ENCODE peak calls at places on chromosomes 4 and X, in ten cellular contexts. M is IMR-90, Z is psoas muscle, K is sigmoid colon, B is mucosa of descending colon, X is lung, L is tibial artery, E is lower lobe of right lung, H is PC-3, C is SK-N-SH. D is an unnamed sample. For H3K4me1, the result is how much of the 10 kb centered on the place peaks cover.

GRCh38 chr4:164204434-164204833 is 549.5 kb upstream of the SMIM31 start:
- DNase-seq in M (peak), Z (no peak), K (no peak), B (no peak), X (no peak), L (no peak), E (no peak), H (peak), C (no peak), D (no peak)

GRCh38 chr4:33831667-33832066 is 2412.6 kb downstream of the ARAP2 start:
- DNase-seq in M (peak), Z (no peak), K (no peak), B (no peak), X (no peak), L (no peak), E (no peak), H (peak), C (no peak), D (no peak)

GRCh38 chrX:48493890-48494364 is 14.9 kb upstream of the PORCN start:
- DNase-seq in M (peak), Z (no peak), K (no peak), B (no peak), X (no peak), L (no peak), E (no peak), H (peak), C (no peak), D (no peak)

GRCh38 chr4:101345596-101346311 is 1.6 kb downstream of the PPP3CA start:
- DNase-seq in M (peak), Z (peak), K (peak), B (peak), X (peak), L (peak), E (peak), H (peak), C (peak), D (peak)

GRCh38 chr4:118265312-118266144 is 87.3 kb downstream of the PRSS12 start:
- DNase-seq in M (no peak), Z (no peak), K (no peak), B (peak), X (peak), L (no peak), E (peak), H (no peak), C (peak), D (peak)

GRCh38 chr4:69617083-69617694 is 22.3 kb downstream of the UGT2A2 start:
- DNase-seq in M (peak), Z (no peak), K (no peak), B (no peak), X (no peak), L (no peak), E (no peak), H (peak), C (no peak), D (no peak)

GRCh38 chrX:38233891-38234807 is 13.5 kb upstream of the SRPX start:
- DNase-seq in M (peak), Z (no peak), K (peak), B (no peak), X (no peak), L (peak), E (no peak), H (peak), C (no peak), D (no peak)

GRCh38 chr4:61511716-61512488 is 311.8 kb downstream of the ADGRL3 start:
- DNase-seq in M (peak), Z (no peak), K (no peak), B (no peak), X (no peak), L (no peak), E (no peak), H (peak), C (no peak), D (no peak)

GRCh38 chrX:151988706-151989299 is 14.3 kb upstream of the GABRE start:
- DNase-seq in M (no peak), Z (no peak), K (no peak), B (no peak), X (no peak), L (no peak), E (no peak), H (no peak), C (no peak), D (no peak)

GRCh38 chr4:133467290-133467947 is 318.3 kb downstream of the PCDH10 start:
- DNase-seq in M (no peak), Z (no peak), K (no peak), B (no peak), X (no peak), L (no peak), E (no peak), H (no peak), C (no peak), D (no peak)

GRCh38 chr4:165476214-165477098 is 97.6 kb downstream of the CPE start:
- DNase-seq in M (peak), Z (no peak), K (no peak), B (no peak), X (no peak), L (no peak), E (no peak), H (peak), C (no peak), D (no peak)

GRCh38 chr4:144174401-144175067 is 34.0 kb upstream of the GYPA start:
- DNase-seq in M (peak), Z (no peak), K (no peak), B (no peak), X (no peak), L (no peak), E (no peak), H (peak), C (peak), D (no peak)

GRCh38 chr4:35818520-35818919 is 425.8 kb downstream of the ARAP2 start:
- DNase-seq in M (no peak), Z (no peak), K (no peak), B (no peak), X (no peak), L (no peak), E (no peak), H (peak), C (no peak), D (no peak)

GRCh38 chr4:159248383-159249178 is 145.7 kb downstream of the RAPGEF2 start:
- DNase-seq in M (peak), Z (no peak), K (no peak), B (no peak), X (no peak), L (no peak), E (no peak), H (no peak), C (peak), D (no peak)

GRCh38 chr4:25580633-25581467 is 74.8 kb upstream of the SLC34A2 start:
- DNase-seq in M (no peak), Z (no peak), K (no peak), B (no peak), X (no peak), L (no peak), E (no peak), H (no peak), C (no peak), D (peak)

GRCh38 chr4:88043586-88044340 is 36.3 kb downstream of the PKD2 start:
- DNase-seq in M (no peak), Z (no peak), K (no peak), B (no peak), X (no peak), L (no peak), E (no peak), H (no peak), C (no peak), D (no peak)

GRCh38 chrX:24833695-24834094 is 140.0 kb downstream of the POLA1 start:
- DNase-seq in M (no peak), Z (no peak), K (no peak), B (no peak), X (no peak), L (no peak), E (no peak), H (no peak), C (no peak), D (no peak)
- H3K4me3 ChIP-seq in M (no peak), Z (no peak), K (no peak), B (no peak), X (no peak), L (no peak), E (no peak), H (no peak), C (no peak), D (no peak)

GRCh38 chr4:184460495-184461285 is 13.7 kb downstream of the IRF2 start:
- DNase-seq in M (no peak), Z (no peak), K (no peak), B (no peak), X (no peak), L (no peak), E (no peak), H (no peak), C (peak), D (no peak)
- H3K4me1 ChIP-seq in M (under half), Z (half or more), K (under half), B (under half), X (under half), L (under half), E (under half), H (under half), C (under half), D (under half)

DNA sequence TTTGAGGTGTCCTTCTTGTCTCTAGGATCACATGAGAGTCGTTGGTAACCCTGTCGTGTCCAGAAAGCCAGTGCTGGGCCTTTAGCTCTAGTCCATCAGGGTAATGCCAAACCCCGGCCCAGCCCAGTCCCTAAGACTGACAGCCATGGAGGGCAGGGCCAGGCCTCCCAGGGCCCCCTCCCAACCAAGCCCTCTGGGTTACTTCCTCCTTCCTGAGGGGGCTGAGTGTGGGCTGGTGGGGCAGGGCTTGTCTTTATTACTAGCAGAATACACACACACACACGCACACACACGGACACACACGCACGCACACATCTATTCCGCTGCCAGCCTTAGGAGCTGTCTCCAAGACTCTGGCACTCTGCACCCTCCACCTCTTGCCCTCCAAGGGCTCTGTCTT is 35.6 kb upstream of the CDKN2AIP start:
- DNase-seq in M (no peak), Z (no peak), K (peak), B (peak), X (no peak), L (no peak), E (no peak), H (no peak), C (no peak), D (peak)
- TF ChIP-seq CTCF in M (no peak), Z (no peak), K (no peak), B (no peak), X (no peak), L (no peak), E (no peak), H (no peak), C (no peak), D (no peak)

GRCh38 chr4:170007113-170007512 is 19.1 kb downstream of the MFAP3L start:
- DNase-seq in M (no peak), Z (no peak), K (no peak), B (no peak), X (no peak), L (no peak), E (no peak), H (no peak), C (no peak), D (no peak)
- H3K4me3 ChIP-seq in M (no peak), Z (no peak), K (no peak), B (no peak), X (no peak), L (no peak), E (no peak), H (no peak), C (no peak), D (no peak)

GRCh38 chrX:72276478-72276953 is 532 bp downstream of the RPS4X start:
- DNase-seq in M (no peak), Z (no peak), K (no peak), B (no peak), X (no peak), L (no peak), E (no peak), H (no peak), C (no peak), D (no peak)

GRCh38 chrX:72271812-72272211 is 5.2 kb downstream of the RPS4X start:
- DNase-seq in M (no peak), Z (no peak), K (no peak), B (no peak), X (no peak), L (no peak), E (no peak), H (no peak), C (no peak), D (no peak)

GRCh38 chrX:72273718-72274117 is 3.3 kb downstream of the RPS4X start:
- DNase-seq in M (no peak), Z (no peak), K (no peak), B (no peak), X (no peak), L (no peak), E (no peak), H (no peak), C (no peak), D (no peak)

GRCh38 chrX:72272868-72273267 is 4.2 kb downstream of the RPS4X start:
- DNase-seq in M (peak), Z (no peak), K (no peak), B (no peak), X (no peak), L (no peak), E (no peak), H (peak), C (no peak), D (no peak)

DNA sequence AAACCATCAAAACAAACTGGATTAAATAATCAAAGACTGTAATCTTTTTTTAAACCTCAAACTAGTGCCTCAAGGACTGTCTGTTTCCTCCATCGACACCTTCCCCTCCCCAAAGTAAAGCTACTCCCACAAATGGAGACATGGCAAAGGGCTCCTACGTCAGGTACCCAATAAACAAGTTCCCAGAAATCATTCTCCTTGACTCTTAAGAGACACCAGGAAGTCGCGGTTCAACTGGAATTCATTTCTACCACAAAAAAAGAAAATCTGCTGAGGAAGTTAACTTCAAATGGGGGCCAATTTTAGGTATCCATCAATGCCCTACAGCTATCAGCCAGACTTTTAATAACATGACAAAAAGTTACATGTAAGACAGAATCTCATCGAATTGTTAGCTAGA is 2.5 kb downstream of the RPS4X start:
- DNase-seq in M (no peak), Z (no peak), K (no peak), B (no peak), X (no peak), L (no peak), E (no peak), H (no peak), C (no peak), D (no peak)
- H3K4me1 ChIP-seq in M (under half), Z (under half), K (under half), B (under half), X (under half), L (under half), E (under half), H (half or more), C (under half), D (under half)

GRCh38 chr4:153573881-153574807 is 108.0 kb downstream of the TMEM131L start:
- DNase-seq in M (peak), Z (peak), K (peak), B (peak), X (peak), L (peak), E (peak), H (peak), C (peak), D (no peak)
- TF ChIP-seq CTCF in M (peak), Z (peak), K (peak), B (peak), X (peak), L (peak), E (peak), H (peak), C (peak), D (peak)

GRCh38 chr4:46909078-46909477 is at the start of gene COX7B2:
- DNase-seq in M (no peak), Z (no peak), K (no peak), B (no peak), X (no peak), L (no peak), E (no peak), H (peak), C (no peak), D (no peak)
- H3K4me3 ChIP-seq in M (no peak), Z (no peak), K (no peak), B (no peak), X (no peak), L (no peak), E (no peak), H (no peak), C (no peak), D (no peak)

GRCh38 chr4:5708829-5709680 is 696 bp upstream of the EVC2 start:
- DNase-seq in M (no peak), Z (no peak), K (peak), B (no peak), X (no peak), L (no peak), E (no peak), H (no peak), C (no peak), D (no peak)

GRCh38 chr4:5710962-5711478 is at the start of gene EVC:
- DNase-seq in M (peak), Z (peak), K (peak), B (peak), X (peak), L (peak), E (peak), H (peak), C (peak), D (peak)

GRCh38 chr4:5708171-5708828 is at the start of gene EVC2:
- DNase-seq in M (peak), Z (peak), K (peak), B (peak), X (peak), L (peak), E (peak), H (peak), C (peak), D (peak)

GRCh38 chr4:5711479-5712184 is 631 bp downstream of the EVC start:
- DNase-seq in M (peak), Z (peak), K (peak), B (peak), X (no peak), L (no peak), E (peak), H (peak), C (no peak), D (no peak)

GRCh38 chr4:5710065-5710961 is 688 bp upstream of the EVC start:
- DNase-seq in M (peak), Z (no peak), K (no peak), B (no peak), X (no peak), L (no peak), E (no peak), H (peak), C (peak), D (no peak)
- H3K4me1 ChIP-seq in M (under half), Z (under half), K (under half), B (under half), X (under half), L (under half), E (under half), H (under half), C (under half), D (under half)

DNA sequence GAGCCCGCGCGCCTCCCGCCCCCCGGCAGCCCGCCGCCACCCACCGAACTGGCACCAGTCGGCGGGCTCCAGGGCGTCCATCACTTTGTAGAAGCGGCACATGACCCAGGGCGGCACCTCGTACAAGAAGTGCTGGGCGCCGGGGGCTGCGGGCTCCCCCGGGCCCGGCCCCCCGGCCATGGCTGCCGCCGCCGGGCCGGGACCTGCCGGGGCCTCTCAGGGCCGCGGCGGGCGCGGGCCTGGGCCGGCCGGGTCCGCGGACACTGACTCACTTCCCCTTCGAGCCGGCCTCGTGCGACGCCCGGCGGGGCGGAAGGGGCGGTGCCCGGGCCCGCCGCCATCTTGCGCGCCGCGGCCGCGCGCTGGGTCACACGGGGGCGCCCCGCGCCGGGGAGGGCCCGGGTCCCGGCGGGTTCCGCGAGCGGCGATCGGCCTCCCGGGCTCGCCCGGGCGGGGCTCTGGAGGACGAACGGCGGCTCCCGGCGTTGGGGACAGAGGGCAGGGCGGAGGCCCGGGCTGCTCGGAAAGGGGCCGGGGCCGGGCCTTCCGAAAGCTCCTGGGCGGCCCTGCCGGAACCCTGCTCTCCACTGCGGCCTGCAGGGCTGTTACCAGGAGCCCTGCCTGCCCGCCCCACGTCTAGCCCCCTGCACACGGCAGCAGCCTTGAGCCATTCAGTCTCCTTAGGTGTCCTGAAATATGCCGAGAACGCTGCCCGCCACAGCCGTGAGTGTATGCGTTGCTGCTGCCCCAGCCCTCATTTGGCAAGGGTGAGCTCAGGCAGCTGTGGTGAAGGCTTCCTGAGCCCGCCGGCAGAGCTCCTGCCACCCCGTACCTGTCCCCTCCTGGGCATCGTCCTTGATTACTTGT is at the start of gene IRAK1:
- DNase-seq in M (peak), Z (peak), K (no peak), B (peak), X (peak), L (peak), E (peak), H (peak), C (peak), D (peak)
- TF ChIP-seq CTCF in M (peak), Z (no peak), K (no peak), B (no peak), X (no peak), L (peak), E (no peak), H (no peak), C (no peak), D (no peak)

DNA sequence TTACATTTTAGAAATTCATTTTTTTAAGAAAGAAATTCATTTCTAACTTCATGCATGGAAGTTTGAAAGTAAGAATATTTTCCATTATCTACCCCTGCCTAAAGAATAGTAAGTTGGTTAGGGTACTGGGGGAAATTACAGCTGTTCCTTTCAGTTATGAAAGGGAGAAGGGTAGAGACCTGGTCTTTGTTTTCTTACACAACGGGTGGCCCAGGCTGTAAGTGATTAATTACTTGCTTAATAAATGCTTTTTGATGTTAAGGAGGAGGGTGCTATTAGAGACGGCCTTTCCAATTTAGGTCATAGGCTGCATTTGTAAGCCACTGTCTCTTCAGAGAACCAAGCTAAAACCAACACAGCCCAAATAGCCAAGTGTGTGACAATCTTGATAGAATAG is 12.6 kb downstream of the SCD5 start:
- DNase-seq in M (no peak), Z (no peak), K (no peak), B (no peak), X (no peak), L (no peak), E (no peak), H (peak), C (no peak), D (no peak)
- H3K4me3 ChIP-seq in M (no peak), Z (no peak), K (no peak), B (no peak), X (no peak), L (no peak), E (no peak), H (peak), C (peak), D (no peak)